ENCODE peak calls at places on chromosome 7, in four cellular contexts. D, U, G and V are unnamed samples.

GRCh38 chr7:139108256-139109187 is 998 bp downstream of the ZC3HAV1 start:
- DNase-seq in U (peak; percentile 19), D (peak; percentile 18), G (peak; percentile 18), V (peak; percentile 52)

GRCh38 chr7:3028071-3028766 is 15.4 kb downstream of the CARD11 start:
- DNase-seq in G (no peak), U (peak; percentile 67), D (no peak), V (no peak)

GRCh38 chr7:143975617-143976016 is 21.0 kb downstream of the OR2F1 start:
- DNase-seq in G (no peak), U (no peak), D (no peak), V (peak; percentile 7)

GRCh38 chr7:85469446-85469970 is 282.7 kb upstream of the SEMA3D start:
- DNase-seq in D (no peak), U (no peak), G (no peak), V (no peak)

GRCh38 chr7:27107391-27107900 is 5.0 kb upstream of the HOXA2 start:
- DNase-seq in D (no peak), U (no peak), G (no peak), V (no peak)

GRCh38 chr7:96548664-96549063 is 161.0 kb downstream of the SEM1 start:
- DNase-seq in G (no peak), U (peak; percentile 89), D (peak; percentile 87), V (peak; percentile 94)

GRCh38 chr7:155811895-155812761 is at the start of gene SHH:
- DNase-seq in G (no peak), U (no peak), D (no peak), V (peak; percentile 55)

GRCh38 chr7:47202146-47202768 is 379.7 kb downstream of the TNS3 start:
- DNase-seq in D (no peak), G (peak; percentile 53), U (no peak), V (no peak)

GRCh38 chr7:158395780-158396214 is 191.8 kb downstream of the PTPRN2 start:
- DNase-seq in D (peak; percentile 12), G (no peak), U (no peak), V (no peak)

GRCh38 chr7:109696723-109697122 is 1127.0 kb downstream of the DNAJB9 start:
- DNase-seq in G (no peak), U (no peak), D (no peak), V (no peak)

GRCh38 chr7:50331564-50332208 is 27.2 kb downstream of the IKZF1 start:
- DNase-seq in U (no peak), D (no peak), G (no peak), V (no peak)

GRCh38 chr7:90642978-90643377 is 46.9 kb downstream of the CDK14 start:
- DNase-seq in U (no peak), G (no peak), D (no peak), V (no peak)

GRCh38 chr7:37284805-37285211 is 163.9 kb downstream of the ELMO1 start:
- DNase-seq in D (peak; percentile 61), U (no peak), G (peak; percentile 2), V (peak; percentile 67)

GRCh38 chr7:104124469-104124868 is 83.3 kb downstream of the ORC5 start:
- DNase-seq in D (no peak), G (no peak), U (no peak), V (no peak)

GRCh38 chr7:113548137-113548536 is 370.7 kb downstream of the PPP1R3A start:
- DNase-seq in D (no peak), U (no peak), G (no peak), V (peak; percentile 73)

GRCh38 chr7:84274029-84274638 is 79.5 kb upstream of the SEMA3A start:
- DNase-seq in U (no peak), D (no peak), G (no peak), V (no peak)

GRCh38 chr7:144437370-144438191 is 34.1 kb upstream of the NOBOX start:
- DNase-seq in G (peak; percentile 58), D (peak; percentile 83), U (peak; percentile 20), V (peak; percentile 88)

GRCh38 chr7:140176271-140176701 is 497 bp downstream of the KDM7A start:
- DNase-seq in G (no peak), U (no peak), D (no peak), V (peak; percentile 67)

GRCh38 chr7:56175086-56175760 is 59.0 kb upstream of the NUPR2 start:
- DNase-seq in G (no peak), D (no peak), U (peak; percentile 13), V (no peak)

GRCh38 chr7:155581107-155581830 is 34.9 kb upstream of the CNPY1 start:
- DNase-seq in G (no peak), U (peak; percentile 34), D (no peak), V (no peak)

GRCh38 chr7:98771519-98772241 is 98.1 kb downstream of the TMEM130 start:
- DNase-seq in G (peak; percentile 92), D (no peak), U (no peak), V (no peak)

GRCh38 chr7:158192184-158192835 is 395.3 kb downstream of the PTPRN2 start:
- DNase-seq in U (no peak), D (no peak), G (no peak), V (no peak)

GRCh38 chr7:128830231-128831177 is at the start of gene FLNC:
- DNase-seq in G (peak; percentile 79), U (no peak), D (no peak), V (no peak)

GRCh38 chr7:38105874-38106483 is 72.1 kb upstream of the STARD3NL start:
- DNase-seq in U (peak; percentile 46), G (peak; percentile 64), D (peak; percentile 59), V (no peak)

GRCh38 chr7:9776900-9777299 is 1196.8 kb upstream of the PHF14 start:
- DNase-seq in G (no peak), U (no peak), D (no peak), V (no peak)

GRCh38 chr7:95963446-95963990 is 191.2 kb downstream of the DYNC1I1 start:
- DNase-seq in D (no peak), G (no peak), U (no peak), V (no peak)

GRCh38 chr7:111215550-111215949 is 124.6 kb downstream of the LRRN3 start:
- DNase-seq in U (no peak), G (no peak), D (no peak), V (no peak)

GRCh38 chr7:38702002-38702535 is 70.9 kb upstream of the AMPH start:
- DNase-seq in G (no peak), U (peak; percentile 22), D (no peak), V (no peak)

GRCh38 chr7:18361756-18362155 is 133.8 kb upstream of the HDAC9 start:
- DNase-seq in D (no peak), G (no peak), U (peak; percentile 5), V (no peak)